ENCODE peak calls at places on chromosome 17, in eight cellular contexts. C is body of pancreas; Y is RWPE1; K is adrenal gland; U is GM13976; E is activated CD8-positive, alpha-beta T cell treated with anti-CD3 and anti-CD28 coated beads for 36 hours; D is thoracic aorta; B is IMR-90. I is an unnamed sample.

GRCh38 chr17:79258843-79259242 is 184.2 kb downstream of the ENGASE start:
- DNase-seq in C (no peak), Y (no peak), K (no peak), U (no peak), E (no peak), D (no peak), B (no peak), I (no peak)

GRCh38 chr17:16440814-16441629 is 25.7 kb downstream of the TRPV2 start:
- DNase-seq in C (no peak), Y (no peak), K (no peak), U (no peak), E (no peak), D (no peak), B (no peak), I (no peak)

GRCh38 chr17:33140413-33141099 is 148.9 kb downstream of the SPACA3 start:
- DNase-seq in C (no peak), Y (no peak), K (no peak), U (no peak), E (no peak), D (no peak), B (no peak), I (no peak)

GRCh38 chr17:1792495-1793446 is 30.9 kb downstream of the SERPINF1 start:
- DNase-seq in C (no peak), Y (no peak), K (no peak), U (no peak), E (no peak), D (no peak), B (no peak), I (no peak)

GRCh38 chr17:560379-560935 is 154.2 kb downstream of the VPS53 start:
- DNase-seq in C (no peak), Y (peak), K (no peak), U (peak), E (no peak), D (no peak), B (peak), I (no peak)

GRCh38 chr17:1078831-1079561 is 82.1 kb downstream of the TIMM22 start:
- DNase-seq in C (no peak), Y (no peak), K (peak), U (no peak), E (no peak), D (no peak), B (no peak), I (no peak)

GRCh38 chr17:80274871-80275449 is 14.3 kb downstream of the RNF213 start:
- DNase-seq in C (no peak), Y (no peak), K (no peak), U (no peak), E (no peak), D (no peak), B (no peak), I (no peak)

GRCh38 chr17:42132941-42133340 is 10.3 kb downstream of the HSPB9 start:
- DNase-seq in C (peak), Y (no peak), K (no peak), U (no peak), E (peak), D (no peak), B (peak), I (peak)

GRCh38 chr17:64938925-64939474 is 19.7 kb upstream of the LRRC37A3 start:
- DNase-seq in C (no peak), Y (no peak), K (peak), U (peak), E (peak), D (no peak), B (peak), I (no peak)

GRCh38 chr17:81868674-81869220 is 2.4 kb downstream of the ARHGDIA start:
- DNase-seq in C (peak), Y (peak), K (no peak), U (no peak), E (peak), D (no peak), B (peak), I (peak)

GRCh38 chr17:75267146-75267402 is 4.0 kb downstream of the MIF4GD start:
- DNase-seq in C (no peak), Y (no peak), K (no peak), U (no peak), E (no peak), D (no peak), B (no peak), I (no peak)

GRCh38 chr17:37787055-37787720 is 42.3 kb upstream of the HNF1B start:
- DNase-seq in C (peak), Y (no peak), K (no peak), U (no peak), E (no peak), D (no peak), B (peak), I (peak)

GRCh38 chr17:40452921-40453378 is 9.7 kb downstream of the IGFBP4 start:
- DNase-seq in C (no peak), Y (peak), K (no peak), U (no peak), E (no peak), D (no peak), B (peak), I (no peak)

GRCh38 chr17:72702998-72703397 is 389.5 kb downstream of the SLC39A11 start:
- DNase-seq in C (no peak), Y (no peak), K (no peak), U (no peak), E (no peak), D (no peak), B (peak), I (peak)

GRCh38 chr17:67765623-67766022 is 47.9 kb downstream of the NOL11 start:
- DNase-seq in C (no peak), Y (no peak), K (no peak), U (no peak), E (no peak), D (no peak), B (no peak), I (no peak)

GRCh38 chr17:14604920-14605599 is 304.2 kb downstream of the HS3ST3B1 start:
- DNase-seq in C (peak), Y (no peak), K (peak), U (no peak), E (peak), D (no peak), B (no peak), I (no peak)

GRCh38 chr17:76599699-76600460 is 14.2 kb upstream of the ST6GALNAC2 start:
- DNase-seq in C (no peak), Y (no peak), K (no peak), U (no peak), E (no peak), D (no peak), B (peak), I (no peak)

GRCh38 chr17:57515662-57516211 is 229.4 kb downstream of the CCDC182 start:
- DNase-seq in C (no peak), Y (no peak), K (no peak), U (no peak), E (no peak), D (no peak), B (no peak), I (no peak)
- TF ChIP-seq CTCF in C (no peak), Y (no peak), K (no peak), U (no peak), E (no peak), D (peak), B (peak), I (no peak)

GRCh38 chr17:50056217-50056960 is 479 bp downstream of the ITGA3 start:
- DNase-seq in C (peak), Y (no peak), K (peak), U (peak), E (peak), D (no peak), B (peak), I (peak)
- TF ChIP-seq CTCF in C (peak), Y (peak), K (peak), U (peak), E (peak), D (peak), B (peak), I (peak)

DNA sequence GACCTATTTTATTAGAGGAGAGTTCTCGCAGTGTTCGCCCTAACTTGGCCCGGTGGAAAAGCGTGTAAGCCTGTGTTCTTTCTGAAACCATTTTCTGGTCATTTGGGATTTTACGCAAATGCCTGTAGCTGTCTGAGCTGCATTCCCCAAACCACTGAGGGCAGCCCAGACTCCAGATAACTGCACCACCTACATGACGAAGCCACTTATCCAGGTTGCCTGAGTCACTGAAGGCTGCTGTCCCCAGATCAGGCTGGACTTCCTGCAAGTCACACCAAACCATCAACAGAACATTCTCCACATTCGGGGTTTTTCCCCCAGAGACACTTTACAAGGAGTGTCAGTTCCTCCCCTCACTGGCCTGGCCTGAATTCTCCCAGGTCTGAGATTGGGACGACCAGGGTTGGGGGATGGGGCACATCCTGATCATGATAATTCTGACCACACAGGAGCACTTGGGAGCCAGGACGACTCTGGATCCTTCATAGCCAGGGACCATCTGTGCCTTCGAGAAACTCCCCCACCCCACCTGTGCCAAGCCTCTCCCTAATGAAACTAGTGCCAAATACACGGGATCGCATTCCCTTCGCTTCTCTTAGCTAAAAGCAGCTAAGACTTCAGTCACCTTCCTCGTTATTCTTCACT is 2.3 kb downstream of the RPRML start:
- DNase-seq in C (no peak), Y (no peak), K (no peak), U (no peak), E (no peak), D (no peak), B (no peak), I (no peak)
- TF ChIP-seq CTCF in C (no peak), Y (no peak), K (no peak), U (no peak), E (no peak), D (no peak), B (no peak), I (no peak)

DNA sequence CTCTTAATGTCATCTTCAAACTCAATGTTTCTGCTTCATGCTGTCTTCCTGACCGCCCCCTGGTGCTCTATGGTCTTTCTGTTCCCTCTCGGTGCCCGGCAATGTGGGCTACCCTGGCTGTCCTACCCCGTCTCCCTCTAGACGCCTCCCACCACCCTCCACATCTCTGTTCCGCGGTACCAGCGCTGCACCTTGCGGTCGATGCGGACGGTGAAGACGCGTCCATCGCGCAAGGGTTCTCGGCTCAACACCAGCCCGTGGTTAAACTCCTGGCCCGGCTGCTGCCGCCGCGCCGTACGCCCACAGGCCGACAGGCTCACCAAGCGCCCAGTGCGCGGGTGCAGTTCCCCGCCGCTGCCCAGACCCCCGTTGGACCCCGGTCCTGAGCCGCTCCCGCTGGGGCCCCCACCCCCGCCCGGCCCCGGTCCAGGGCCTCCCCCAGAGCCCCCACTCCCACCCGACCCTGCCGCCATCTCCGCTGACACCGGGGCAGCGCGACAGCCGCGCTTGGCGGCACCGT is at the start of gene NEURL4:
- DNase-seq in C (no peak), Y (peak), K (no peak), U (no peak), E (peak), D (no peak), B (no peak), I (no peak)
- TF ChIP-seq CTCF in C (no peak), Y (no peak), K (no peak), U (no peak), E (peak), D (no peak), B (no peak), I (no peak)

DNA sequence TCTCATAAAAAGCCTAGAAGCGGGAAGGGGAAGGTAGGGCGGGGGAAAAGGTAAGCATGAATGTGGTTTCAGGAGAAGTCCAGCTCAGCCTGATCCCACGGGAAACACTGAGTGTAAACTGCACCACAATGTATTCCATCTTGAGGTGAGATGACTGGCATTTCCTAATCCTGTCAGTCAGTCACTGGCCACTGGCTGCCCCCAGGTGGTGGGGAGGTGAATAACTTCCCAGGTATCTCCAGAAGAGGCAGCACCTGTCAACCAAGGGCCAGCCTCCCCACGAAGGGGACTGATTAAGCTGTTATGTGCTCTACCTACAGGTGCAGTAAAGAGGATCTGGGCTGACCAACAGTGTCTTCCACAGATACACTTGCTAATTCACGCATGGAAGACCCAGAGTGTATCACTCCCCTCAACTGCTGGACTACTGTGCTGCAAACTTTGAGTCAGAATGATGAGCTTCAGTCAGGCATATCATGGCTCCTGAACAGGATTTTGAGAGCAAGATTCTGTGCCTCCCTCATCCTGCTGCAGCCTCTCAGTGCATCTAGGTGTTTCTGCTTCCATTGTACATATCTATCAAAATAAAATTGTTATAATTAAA is 108.5 kb upstream of the CCL2 start:
- DNase-seq in C (peak), Y (peak), K (peak), U (peak), E (peak), D (no peak), B (no peak), I (no peak)
- TF ChIP-seq CTCF in C (peak), Y (peak), K (peak), U (peak), E (peak), D (peak), B (no peak), I (peak)

I was measured in astrocyte of the spinal cord.